ENCODE peak calls at places on chromosomes 4 and X, in seven cellular contexts. T, P, F, B, N, K and C are unnamed samples.

GRCh38 chrX:70969635-70970481 is 39.0 kb upstream of the SLC7A3 start:
- DNase-seq in N (no peak), T (no peak), P (no peak), K (no peak), B (no peak), F (no peak), C (no peak)

GRCh38 chrX:15854080-15854655 is 445 bp downstream of the AP1S2 start:
- DNase-seq in P (no peak), K (peak; percentile 79), F (no peak), T (peak; percentile 22), N (peak; percentile 61), B (peak; percentile 47), C (no peak)

GRCh38 chrX:19540076-19540475 is 24.8 kb upstream of the MAP3K15 start:
- DNase-seq in P (no peak), K (no peak), F (no peak), B (no peak), T (no peak), N (no peak), C (no peak)

GRCh38 chr4:88318751-88319350 is 34.5 kb upstream of the PPM1K start:
- DNase-seq in K (no peak), N (no peak), B (no peak), F (peak; percentile 17), P (no peak), T (no peak), C (no peak)

GRCh38 chr4:150256841-150257273 is 178.6 kb downstream of the DCLK2 start:
- DNase-seq in K (no peak), P (no peak), T (no peak), B (no peak), F (no peak), N (no peak), C (no peak)

GRCh38 chrX:10041383-10041782 is 74.2 kb downstream of the CLDN34 start:
- DNase-seq in B (peak; percentile 24), P (no peak), T (no peak), K (peak; percentile 6), N (no peak), F (no peak), C (no peak)

GRCh38 chr4:47913858-47914218 is 545 bp downstream of the NFXL1 start:
- DNase-seq in P (peak; percentile 14), T (peak; percentile 6), B (no peak), N (peak; percentile 45), K (peak; percentile 72), F (no peak), C (no peak)

GRCh38 chrX:121781991-121782390 is 734.6 kb downstream of the GLUD2 start:
- DNase-seq in K (no peak), N (no peak), T (no peak), P (no peak), F (no peak), B (no peak), C (no peak)

GRCh38 chr4:64327237-64327636 is 82.0 kb downstream of the TECRL start:
- DNase-seq in K (no peak), T (no peak), B (no peak), N (no peak), P (no peak), F (no peak), C (no peak)

GRCh38 chrX:152600853-152601635 is 36.7 kb upstream of the GABRQ start:
- DNase-seq in B (peak; percentile 25), K (no peak), F (no peak), P (no peak), N (no peak), T (no peak), C (no peak)

GRCh38 chrX:125998432-125998831 is 167.7 kb downstream of the DCAF12L2 start:
- DNase-seq in N (no peak), T (no peak), P (no peak), K (no peak), F (peak; percentile 5), B (peak; percentile 0), C (no peak)

GRCh38 chr4:86472377-86473019 is 112.6 kb upstream of the MAPK10 start:
- DNase-seq in K (no peak), T (no peak), N (no peak), B (no peak), F (no peak), P (no peak), C (no peak)

GRCh38 chr4:60216752-60217151 is 983.4 kb upstream of the ADGRL3 start:
- DNase-seq in K (no peak), T (no peak), B (no peak), P (no peak), N (no peak), F (peak; percentile 86), C (no peak)

GRCh38 chr4:141759796-141760425 is 123.5 kb downstream of the IL15 start:
- DNase-seq in K (no peak), B (no peak), P (no peak), F (peak; percentile 25), N (no peak), T (no peak), C (no peak)

GRCh38 chrX:31653395-31653794 is 581.6 kb upstream of the FTHL17 start:
- DNase-seq in P (no peak), B (no peak), N (no peak), F (no peak), T (no peak), K (no peak), C (no peak)

GRCh38 chr4:150235795-150236385 is 157.6 kb downstream of the DCLK2 start:
- DNase-seq in P (no peak), B (no peak), N (no peak), F (peak; percentile 42), K (no peak), T (no peak), C (no peak)

GRCh38 chr4:128427832-128428366 is 140.3 kb upstream of the PGRMC2 start:
- DNase-seq in T (peak; percentile 79), B (peak; percentile 88), P (no peak), N (peak; percentile 77), K (no peak), F (peak; percentile 91), C (peak; percentile 20)

GRCh38 chr4:26061248-26061986 is 147.4 kb downstream of the SMIM20 start:
- DNase-seq in F (peak; percentile 73), B (peak; percentile 63), P (no peak), T (peak; percentile 15), N (peak; percentile 57), K (no peak), C (no peak)

GRCh38 chrX:45295587-45295986 is 94.9 kb upstream of the DIPK2B start:
- DNase-seq in K (no peak), N (peak; percentile 16), B (peak; percentile 86), F (peak; percentile 26), P (no peak), T (no peak), C (no peak)

GRCh38 chr4:40325406-40326019 is 9.6 kb upstream of the CHRNA9 start:
- DNase-seq in N (peak; percentile 40), P (no peak), T (peak; percentile 59), B (peak; percentile 69), F (peak; percentile 82), K (no peak), C (no peak)

GRCh38 chr4:26083987-26084386 is 170.0 kb downstream of the SMIM20 start:
- DNase-seq in N (no peak), P (no peak), T (no peak), K (no peak), B (peak; percentile 80), F (peak; percentile 86), C (no peak)

GRCh38 chr4:181677621-181678020 is 565.6 kb upstream of the TENM3 start:
- DNase-seq in T (no peak), N (no peak), B (no peak), K (no peak), F (no peak), P (no peak), C (no peak)

GRCh38 chr4:81631958-81632439 is 160.3 kb upstream of the RASGEF1B start:
- DNase-seq in P (no peak), T (no peak), F (peak; percentile 89), K (no peak), B (no peak), N (no peak), C (no peak)

GRCh38 chr4:82787342-82787741 is 11.3 kb downstream of the SCD5 start:
- DNase-seq in B (no peak), K (no peak), T (no peak), F (peak; percentile 53), P (no peak), N (no peak), C (no peak)

GRCh38 chr4:153530284-153530995 is 64.3 kb downstream of the TMEM131L start:
- DNase-seq in F (no peak), P (no peak), K (no peak), N (no peak), T (no peak), B (no peak), C (peak; percentile 36)